ENCODE peak calls at places on chromosomes 13 and 19, in six cellular contexts. Y, L, N, D, X and I are unnamed samples. For H3K4me1, the result is how much of the 10 kb centered on the place peaks cover.

GRCh38 chr19:4456843-4457653 is 546 bp downstream of the UBXN6 start:
- DNase-seq in Y (peak), L (no peak), N (peak), D (peak), X (peak), I (peak)

GRCh38 chr19:31344403-31344802 is 4.8 kb downstream of the TSHZ3 start:
- DNase-seq in Y (peak), L (no peak), N (no peak), D (no peak), X (no peak), I (no peak)

GRCh38 chr19:29775575-29775900 is 36.3 kb upstream of the CCNE1 start:
- DNase-seq in Y (peak), L (no peak), N (no peak), D (no peak), X (peak), I (no peak)

GRCh38 chr19:41734585-41734984 is 20.7 kb upstream of the CEACAM6 start:
- DNase-seq in Y (no peak), L (peak), N (peak), D (peak), X (no peak), I (peak)

GRCh38 chr19:55590621-55591020 is 8.7 kb downstream of the FIZ1 start:
- DNase-seq in Y (peak), L (peak), N (no peak), D (no peak), X (no peak), I (no peak)

GRCh38 chr13:38348890-38349289 is 761 bp upstream of the UFM1 start:
- DNase-seq in Y (no peak), L (peak), N (no peak), D (peak), X (no peak), I (peak)

GRCh38 chr13:34618654-34619053 is 323.4 kb upstream of the NBEA start:
- DNase-seq in Y (no peak), L (no peak), N (no peak), D (no peak), X (peak), I (no peak)

GRCh38 chr13:40916207-40916998 is 102.7 kb downstream of the ELF1 start:
- DNase-seq in Y (no peak), L (no peak), N (no peak), D (no peak), X (no peak), I (no peak)

GRCh38 chr13:111639994-111640393 is 319.6 kb downstream of the TEX29 start:
- DNase-seq in Y (no peak), L (no peak), N (no peak), D (no peak), X (no peak), I (no peak)

GRCh38 chr13:97322740-97323342 is 100.7 kb downstream of the MBNL2 start:
- DNase-seq in Y (no peak), L (no peak), N (no peak), D (no peak), X (no peak), I (no peak)

GRCh38 chr13:101751488-101751887 is 299.0 kb downstream of the ITGBL1 start:
- DNase-seq in Y (no peak), L (peak), N (no peak), D (no peak), X (no peak), I (no peak)

GRCh38 chr19:33580645-33581037 is 41.1 kb upstream of the CHST8 start:
- DNase-seq in Y (no peak), L (peak), N (no peak), D (no peak), X (peak), I (no peak)

GRCh38 chr13:105848494-105848893 is 687.0 kb downstream of the EFNB2 start:
- DNase-seq in Y (no peak), L (no peak), N (no peak), D (no peak), X (no peak), I (no peak)

GRCh38 chr13:112813552-112813951 is 123.7 kb downstream of the ATP11A start:
- DNase-seq in Y (no peak), L (no peak), N (peak), D (no peak), X (no peak), I (no peak)

GRCh38 chr13:114097893-114098688 is 34.3 kb downstream of the RASA3 start:
- DNase-seq in Y (no peak), L (no peak), N (no peak), D (peak), X (peak), I (peak)

GRCh38 chr13:114099918-114100445 is 32.4 kb downstream of the RASA3 start:
- DNase-seq in Y (peak), L (peak), N (no peak), D (peak), X (peak), I (peak)

GRCh38 chr13:114097504-114097892 is 34.9 kb downstream of the RASA3 start:
- DNase-seq in Y (no peak), L (no peak), N (no peak), D (no peak), X (no peak), I (no peak)

GRCh38 chr13:114100446-114101320 is 31.7 kb downstream of the RASA3 start:
- DNase-seq in Y (no peak), L (no peak), N (no peak), D (peak), X (peak), I (peak)

GRCh38 chr13:114099191-114099590 is 33.2 kb downstream of the RASA3 start:
- DNase-seq in Y (peak), L (peak), N (no peak), D (peak), X (peak), I (peak)
- H3K4me3 ChIP-seq in Y (no peak), L (no peak), N (no peak), D (no peak), X (no peak), I (no peak)

GRCh38 chr19:46953955-46954501 is 65.6 kb upstream of the NPAS1 start:
- DNase-seq in Y (no peak), L (no peak), N (no peak), D (no peak), X (no peak), I (no peak)
- H3K4me1 ChIP-seq in Y (under half), L (under half), N (under half), D (half or more), X (under half), I (under half)

DNA sequence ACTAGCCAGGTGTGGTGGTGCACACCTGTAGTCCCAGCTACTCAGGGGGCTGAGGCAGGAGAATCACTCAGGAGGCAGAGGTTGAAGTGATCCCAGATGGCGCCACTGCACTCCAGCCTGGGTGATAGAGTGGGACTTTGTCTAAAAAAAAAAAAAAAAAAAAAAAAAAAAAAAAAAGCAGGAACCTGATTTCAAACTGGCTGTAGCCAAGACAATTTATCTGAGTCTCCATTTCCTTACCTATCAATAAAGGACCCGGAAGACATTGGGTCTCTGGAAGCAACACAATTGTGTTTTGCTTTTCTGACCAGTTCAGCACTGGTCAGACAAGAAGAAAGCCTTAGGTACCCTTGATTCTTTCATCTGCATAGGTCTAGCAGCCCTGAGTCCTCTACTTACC is 491.0 kb downstream of the TBC1D4 start:
- DNase-seq in Y (no peak), L (no peak), N (no peak), D (no peak), X (no peak), I (no peak)
- TF ChIP-seq CTCF in Y (no peak), L (no peak), N (no peak), D (no peak), X (no peak), I (no peak)

DNA sequence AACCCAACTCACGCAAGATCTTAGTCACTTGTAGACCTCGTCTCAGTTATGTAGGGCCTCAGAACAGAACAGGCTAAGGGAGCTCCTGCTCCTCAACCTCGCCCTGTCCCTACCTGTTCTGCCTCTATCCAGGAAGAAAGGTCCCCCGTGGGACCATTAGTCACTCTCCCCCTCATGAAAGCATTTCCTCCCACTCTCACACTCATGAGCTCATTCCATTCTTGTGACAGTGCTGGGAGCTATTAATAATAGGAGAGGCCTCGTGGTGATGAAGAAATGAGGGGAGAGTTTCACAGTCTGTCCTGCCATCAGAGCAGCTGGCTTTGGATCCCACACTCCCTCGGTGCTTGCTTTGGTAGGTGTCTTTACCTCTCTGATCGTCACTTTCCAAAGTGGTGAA is 10.2 kb downstream of the PPP2R1A start:
- DNase-seq in Y (no peak), L (peak), N (no peak), D (no peak), X (no peak), I (no peak)
- H3K4me3 ChIP-seq in Y (no peak), L (no peak), N (no peak), D (no peak), X (no peak), I (no peak)

GRCh38 chr13:109271555-109271954 is 514.8 kb downstream of the IRS2 start:
- DNase-seq in Y (no peak), L (no peak), N (no peak), D (no peak), X (no peak), I (no peak)
- H3K4me1 ChIP-seq in Y (half or more), L (under half), N (under half), D (under half), X (under half), I (under half)